ENCODE peak calls at places on chromosomes 5 and 9, in eight cellular contexts. K, F, R, J, A, I, N and P are unnamed samples.

GRCh38 chr5:145471026-145471425 is 364.1 kb downstream of the PRELID2 start:
- DNase-seq in K (no peak), F (no peak), R (no peak), J (peak; percentile 6), A (no peak), I (no peak), N (no peak), P (no peak)

GRCh38 chr9:126357074-126357473 is 30.4 kb downstream of the MVB12B start:
- DNase-seq in K (no peak), F (no peak), R (no peak), J (no peak), A (no peak), I (no peak), N (no peak), P (no peak)

GRCh38 chr5:74639538-74640449 is 734 bp downstream of the ENC1 start:
- DNase-seq in K (peak; percentile 85), F (peak; percentile 10), R (peak; percentile 54), J (peak; percentile 62), A (peak; percentile 83), I (peak; percentile 51), N (peak; percentile 61), P (no peak)

GRCh38 chr5:178155065-178155464 is 1.4 kb upstream of the NHP2 start:
- DNase-seq in K (no peak), F (no peak), R (no peak), J (no peak), A (no peak), I (no peak), N (no peak), P (no peak)

GRCh38 chr5:1670342-1670741 is 129.3 kb downstream of the MRPL36 start:
- DNase-seq in K (peak; percentile 68), F (no peak), R (no peak), J (no peak), A (peak; percentile 48), I (no peak), N (no peak), P (no peak)

GRCh38 chr5:112418412-112419049 is 546 bp downstream of the EPB41L4A start:
- DNase-seq in K (peak; percentile 24), F (no peak), R (no peak), J (no peak), A (no peak), I (no peak), N (peak; percentile 43), P (peak; percentile 31)

GRCh38 chr5:139848508-139849100 is 53.0 kb downstream of the PSD2 start:
- DNase-seq in K (no peak), F (no peak), R (no peak), J (no peak), A (no peak), I (peak; percentile 53), N (peak; percentile 15), P (no peak)

GRCh38 chr5:179792612-179793469 is 945 bp upstream of the LTC4S start:
- DNase-seq in K (no peak), F (no peak), R (no peak), J (no peak), A (no peak), I (no peak), N (no peak), P (no peak)

GRCh38 chr5:112159435-112159834 is 259.6 kb downstream of the EPB41L4A start:
- DNase-seq in K (peak; percentile 43), F (no peak), R (no peak), J (no peak), A (peak; percentile 59), I (peak; percentile 65), N (no peak), P (peak; percentile 70)

GRCh38 chr5:52069997-52070396 is 686.7 kb downstream of the ISL1 start:
- DNase-seq in K (no peak), F (no peak), R (no peak), J (no peak), A (no peak), I (no peak), N (no peak), P (no peak)

GRCh38 chr5:57915536-57915935 is 432.9 kb upstream of the ACTBL2 start:
- DNase-seq in K (no peak), F (no peak), R (no peak), J (no peak), A (no peak), I (no peak), N (peak; percentile 12), P (no peak)

GRCh38 chr5:59608745-59609144 is 284.8 kb downstream of the PDE4D start:
- DNase-seq in K (peak; percentile 45), F (no peak), R (no peak), J (no peak), A (peak; percentile 35), I (no peak), N (peak; percentile 40), P (no peak)

GRCh38 chr5:151047814-151048425 is 27.5 kb downstream of the GPX3 start:
- DNase-seq in K (peak; percentile 54), F (no peak), R (peak; percentile 48), J (peak; percentile 37), A (peak; percentile 42), I (no peak), N (peak; percentile 54), P (peak; percentile 57)

GRCh38 chr9:136947955-136948510 is 3.0 kb downstream of the C8G start:
- DNase-seq in K (peak; percentile 75), F (no peak), R (no peak), J (peak; percentile 34), A (peak; percentile 67), I (peak; percentile 72), N (peak; percentile 63), P (peak; percentile 73)

GRCh38 chr9:91059713-91060112 is 258.1 kb downstream of the SYK start:
- DNase-seq in K (peak; percentile 60), F (no peak), R (no peak), J (no peak), A (peak; percentile 80), I (no peak), N (peak; percentile 28), P (no peak)

GRCh38 chr5:53425598-53426516 is 54.6 kb upstream of the FST start:
- DNase-seq in K (peak; percentile 18), F (no peak), R (peak; percentile 51), J (peak; percentile 74), A (peak; percentile 65), I (no peak), N (peak; percentile 30), P (no peak)

GRCh38 chr9:81423589-81424326 is 265.6 kb downstream of the TLE1 start:
- DNase-seq in K (no peak), F (no peak), R (no peak), J (no peak), A (no peak), I (no peak), N (no peak), P (no peak)

GRCh38 chr9:36436909-36437308 is 36.8 kb upstream of the RNF38 start:
- DNase-seq in K (peak; percentile 7), F (no peak), R (no peak), J (no peak), A (peak; percentile 16), I (peak; percentile 40), N (peak; percentile 40), P (peak; percentile 73)

GRCh38 chr5:72121753-72122445 is 14.6 kb downstream of the MAP1B start:
- DNase-seq in K (no peak), F (no peak), R (no peak), J (no peak), A (peak; percentile 13), I (no peak), N (no peak), P (no peak)

GRCh38 chr5:113487779-113488644 is at the start of gene MCC:
- DNase-seq in K (peak; percentile 95), F (no peak), R (peak; percentile 85), J (peak; percentile 83), A (peak; percentile 98), I (peak; percentile 88), N (peak; percentile 83), P (peak; percentile 78)

GRCh38 chr9:3997492-3997891 is 302.4 kb downstream of the GLIS3 start:
- DNase-seq in K (no peak), F (no peak), R (no peak), J (no peak), A (no peak), I (no peak), N (no peak), P (no peak)

GRCh38 chr5:67149933-67150523 is 46.6 kb downstream of the CD180 start:
- DNase-seq in K (peak; percentile 55), F (no peak), R (no peak), J (no peak), A (peak; percentile 64), I (no peak), N (peak; percentile 15), P (no peak)

GRCh38 chr9:137453643-137454081 is 5.5 kb downstream of the NSMF start:
- DNase-seq in K (peak; percentile 81), F (peak; percentile 40), R (peak; percentile 88), J (peak; percentile 62), A (peak; percentile 85), I (peak; percentile 79), N (peak; percentile 85), P (peak; percentile 82)